ENCODE peak calls at places on chromosome 15, in nine cellular contexts. S, R, C, K, O, M, F, E and Z are unnamed samples.

GRCh38 chr15:26028086-26028740 is 165.1 kb upstream of the ATP10A start:
- DNase-seq in S (no peak), R (peak), C (no peak), K (no peak), O (no peak), M (no peak), F (no peak), E (no peak), Z (no peak)

GRCh38 chr15:56464893-56465520 is at the start of gene MNS1:
- DNase-seq in S (peak), R (peak), C (peak), K (peak), O (peak), M (peak), F (peak), E (peak), Z (peak)

GRCh38 chr15:75704263-75704615 is 8.4 kb downstream of the CSPG4 start:
- DNase-seq in S (no peak), R (no peak), C (no peak), K (no peak), O (no peak), M (no peak), F (peak), E (no peak), Z (no peak)

GRCh38 chr15:39948817-39949216 is 14.9 kb downstream of the EIF2AK4 start:
- DNase-seq in S (no peak), R (no peak), C (no peak), K (no peak), O (no peak), M (no peak), F (no peak), E (no peak), Z (no peak)

GRCh38 chr15:55909036-55909811 is 84.2 kb downstream of the NEDD4 start:
- DNase-seq in S (peak), R (peak), C (no peak), K (peak), O (no peak), M (no peak), F (no peak), E (no peak), Z (no peak)

GRCh38 chr15:40594429-40594836 is 384 bp downstream of the KNL1 start:
- DNase-seq in S (no peak), R (peak), C (peak), K (peak), O (peak), M (peak), F (peak), E (no peak), Z (no peak)

GRCh38 chr15:89110060-89110459 is 21.8 kb downstream of the ABHD2 start:
- DNase-seq in S (no peak), R (no peak), C (no peak), K (no peak), O (no peak), M (no peak), F (no peak), E (no peak), Z (no peak)

GRCh38 chr15:82543155-82543554 is 2.9 kb upstream of the RPS17 start:
- DNase-seq in S (peak), R (peak), C (no peak), K (no peak), O (no peak), M (no peak), F (no peak), E (no peak), Z (no peak)

GRCh38 chr15:85044251-85044853 is 62.7 kb downstream of the PDE8A start:
- DNase-seq in S (peak), R (peak), C (peak), K (peak), O (peak), M (peak), F (no peak), E (peak), Z (peak)

GRCh38 chr15:66126057-66126855 is 127.3 kb downstream of the MEGF11 start:
- DNase-seq in S (no peak), R (no peak), C (no peak), K (no peak), O (no peak), M (no peak), F (no peak), E (no peak), Z (no peak)

GRCh38 chr15:57384024-57384423 is 7.7 kb downstream of the CGNL1 start:
- DNase-seq in S (no peak), R (peak), C (no peak), K (no peak), O (peak), M (no peak), F (no peak), E (no peak), Z (no peak)

GRCh38 chr15:58108117-58108516 is 30.1 kb upstream of the AQP9 start:
- DNase-seq in S (no peak), R (no peak), C (no peak), K (no peak), O (no peak), M (no peak), F (no peak), E (no peak), Z (no peak)

GRCh38 chr15:48981941-48982340 is 18.2 kb upstream of the SHC4 start:
- DNase-seq in S (no peak), R (no peak), C (no peak), K (peak), O (no peak), M (no peak), F (no peak), E (no peak), Z (no peak)

GRCh38 chr15:80351211-80351610 is 53.0 kb upstream of the ARNT2 start:
- DNase-seq in S (no peak), R (no peak), C (no peak), K (no peak), O (no peak), M (no peak), F (no peak), E (no peak), Z (no peak)

GRCh38 chr15:45993072-45993471 is 358.2 kb downstream of the SQOR start:
- DNase-seq in S (no peak), R (no peak), C (no peak), K (no peak), O (no peak), M (no peak), F (no peak), E (no peak), Z (no peak)

GRCh38 chr15:45995800-45996199 is 361.0 kb downstream of the SQOR start:
- DNase-seq in S (no peak), R (no peak), C (no peak), K (no peak), O (no peak), M (no peak), F (no peak), E (no peak), Z (no peak)

GRCh38 chr15:45993508-45993907 is 358.7 kb downstream of the SQOR start:
- DNase-seq in S (no peak), R (no peak), C (no peak), K (no peak), O (no peak), M (no peak), F (no peak), E (no peak), Z (no peak)

GRCh38 chr15:45991863-45992262 is 357.0 kb downstream of the SQOR start:
- DNase-seq in S (no peak), R (no peak), C (no peak), K (no peak), O (no peak), M (no peak), F (no peak), E (no peak), Z (no peak)
- H3K4me3 ChIP-seq in S (no peak), R (no peak), C (no peak), K (no peak), O (no peak), M (no peak), F (no peak), E (no peak), Z (no peak)

DNA sequence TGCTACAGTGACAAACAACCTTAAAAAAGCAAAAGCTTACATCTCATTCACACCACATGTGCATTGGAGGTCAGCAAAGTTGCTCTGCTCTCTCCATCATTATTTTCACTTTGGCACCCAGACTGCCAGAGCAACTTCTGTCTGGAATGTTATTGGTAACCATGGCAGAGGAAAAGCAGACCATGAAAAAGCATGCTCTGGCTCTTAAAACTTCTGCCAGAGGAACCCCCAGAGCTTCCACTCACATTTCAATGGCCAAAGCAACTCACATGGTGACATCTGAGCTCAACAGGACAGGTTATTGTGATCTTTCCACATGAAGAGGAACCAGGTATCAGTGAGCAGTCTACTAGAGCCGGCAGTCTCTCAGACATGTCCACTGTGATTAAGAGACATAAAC is 21.9 kb upstream of the FRMD5 start:
- DNase-seq in S (no peak), R (no peak), C (no peak), K (no peak), O (no peak), M (no peak), F (no peak), E (no peak), Z (no peak)
- H3K4me3 ChIP-seq in S (no peak), R (no peak), C (no peak), K (no peak), O (no peak), M (no peak), F (no peak), E (no peak), Z (no peak)

GRCh38 chr15:74641151-74641550 is 25.5 kb downstream of the CLK3 start:
- DNase-seq in S (no peak), R (no peak), C (no peak), K (no peak), O (no peak), M (no peak), F (no peak), E (no peak), Z (no peak)

GRCh38 chr15:74642724-74643367 is 27.2 kb downstream of the CLK3 start:
- DNase-seq in S (no peak), R (peak), C (no peak), K (peak), O (no peak), M (peak), F (no peak), E (no peak), Z (no peak)

GRCh38 chr15:74648051-74648622 is 32.5 kb downstream of the CLK3 start:
- DNase-seq in S (no peak), R (no peak), C (no peak), K (no peak), O (no peak), M (no peak), F (no peak), E (no peak), Z (no peak)

GRCh38 chr15:74642328-74642723 is 26.7 kb downstream of the CLK3 start:
- DNase-seq in S (no peak), R (no peak), C (no peak), K (peak), O (no peak), M (no peak), F (no peak), E (no peak), Z (no peak)

DNA sequence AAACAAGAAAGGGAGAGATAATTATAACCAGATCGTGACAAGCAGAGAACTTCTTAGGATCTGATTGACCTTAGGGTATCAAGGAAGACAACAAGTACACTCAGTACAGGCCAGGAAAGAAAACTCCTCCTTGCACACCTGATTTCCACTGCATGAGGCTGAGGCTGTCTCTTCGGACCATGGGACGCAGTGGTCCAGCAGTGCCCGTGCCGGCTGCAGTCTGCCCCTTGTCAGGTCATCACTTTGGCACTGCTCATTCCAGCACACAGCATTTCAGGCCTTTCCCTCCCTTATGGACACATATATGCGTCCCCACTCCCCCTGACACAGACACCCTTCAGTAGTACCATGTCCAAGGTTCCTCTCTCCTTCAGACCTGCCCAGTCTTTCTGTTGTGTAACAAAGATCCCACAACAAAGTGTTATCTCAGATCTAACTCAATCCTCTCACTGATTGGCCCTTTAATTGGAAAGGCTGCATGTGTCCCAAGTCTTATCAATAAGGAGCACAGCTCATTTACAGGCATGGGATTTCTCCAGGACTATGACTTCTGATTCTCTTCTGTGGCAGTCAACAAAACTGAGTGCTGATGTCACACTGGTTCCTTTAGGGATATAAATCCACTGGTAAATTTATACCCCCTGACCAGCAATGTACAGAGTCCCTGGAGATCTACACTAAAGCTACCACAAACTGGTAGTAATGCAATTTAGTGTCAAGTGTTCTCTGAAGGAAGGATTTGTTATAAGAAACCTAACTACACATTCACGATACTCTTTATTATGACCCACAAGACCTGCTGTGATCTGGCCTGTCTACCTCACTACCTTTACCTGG is 27.9 kb downstream of the CLK3 start:
- DNase-seq in S (no peak), R (no peak), C (no peak), K (no peak), O (no peak), M (no peak), F (no peak), E (no peak), Z (no peak)
- H3K4me3 ChIP-seq in S (no peak), R (no peak), C (no peak), K (no peak), O (no peak), M (no peak), F (no peak), E (no peak), Z (no peak)

DNA sequence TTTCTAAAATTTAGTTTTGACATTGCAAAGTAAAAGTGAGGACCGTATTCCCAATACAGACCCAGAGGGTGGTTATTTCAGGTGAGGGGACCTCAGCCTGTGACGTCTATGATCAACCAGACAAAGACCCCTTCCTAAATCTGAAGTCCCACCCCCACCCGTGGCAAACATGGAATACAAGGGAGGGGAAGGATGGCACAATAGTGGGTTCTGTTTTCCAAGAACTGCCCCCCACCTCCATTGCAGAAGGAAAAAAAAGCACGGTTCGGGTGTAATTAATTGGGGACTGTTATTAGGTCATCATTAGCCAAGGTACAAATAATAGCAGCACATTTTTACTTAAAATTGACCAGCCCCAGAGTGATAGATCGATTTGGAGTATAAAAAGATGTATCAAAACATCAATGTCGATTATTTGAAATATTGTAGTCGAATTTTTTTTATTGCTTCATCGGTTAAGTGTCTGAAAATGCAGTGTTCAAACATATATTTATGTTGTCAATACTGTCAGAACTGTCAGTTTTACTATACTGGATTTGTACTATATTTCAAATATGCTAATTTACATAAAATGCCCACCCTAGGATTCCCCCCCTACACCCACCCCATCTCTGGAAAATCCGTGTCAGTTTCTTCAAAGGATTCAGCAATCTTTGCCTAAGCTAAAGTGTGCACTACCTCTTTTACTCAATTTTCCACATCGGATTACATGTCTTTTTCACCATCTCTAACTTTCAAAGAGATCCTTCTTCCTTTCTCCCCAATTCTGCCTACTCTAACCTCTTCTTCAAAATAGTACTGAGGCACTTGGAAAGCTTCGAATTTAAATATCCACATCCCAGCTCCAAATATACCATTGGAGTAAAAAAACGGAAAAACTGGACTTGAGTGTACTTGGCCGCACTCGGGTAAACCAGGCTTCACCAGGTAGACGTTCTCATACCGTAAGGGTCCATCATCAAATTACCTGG is 7.7 kb upstream of the MEIS2 start:
- DNase-seq in S (no peak), R (no peak), C (no peak), K (no peak), O (no peak), M (no peak), F (no peak), E (no peak), Z (no peak)
- H3K4me3 ChIP-seq in S (no peak), R (no peak), C (no peak), K (no peak), O (peak), M (no peak), F (no peak), E (no peak), Z (no peak)

DNA sequence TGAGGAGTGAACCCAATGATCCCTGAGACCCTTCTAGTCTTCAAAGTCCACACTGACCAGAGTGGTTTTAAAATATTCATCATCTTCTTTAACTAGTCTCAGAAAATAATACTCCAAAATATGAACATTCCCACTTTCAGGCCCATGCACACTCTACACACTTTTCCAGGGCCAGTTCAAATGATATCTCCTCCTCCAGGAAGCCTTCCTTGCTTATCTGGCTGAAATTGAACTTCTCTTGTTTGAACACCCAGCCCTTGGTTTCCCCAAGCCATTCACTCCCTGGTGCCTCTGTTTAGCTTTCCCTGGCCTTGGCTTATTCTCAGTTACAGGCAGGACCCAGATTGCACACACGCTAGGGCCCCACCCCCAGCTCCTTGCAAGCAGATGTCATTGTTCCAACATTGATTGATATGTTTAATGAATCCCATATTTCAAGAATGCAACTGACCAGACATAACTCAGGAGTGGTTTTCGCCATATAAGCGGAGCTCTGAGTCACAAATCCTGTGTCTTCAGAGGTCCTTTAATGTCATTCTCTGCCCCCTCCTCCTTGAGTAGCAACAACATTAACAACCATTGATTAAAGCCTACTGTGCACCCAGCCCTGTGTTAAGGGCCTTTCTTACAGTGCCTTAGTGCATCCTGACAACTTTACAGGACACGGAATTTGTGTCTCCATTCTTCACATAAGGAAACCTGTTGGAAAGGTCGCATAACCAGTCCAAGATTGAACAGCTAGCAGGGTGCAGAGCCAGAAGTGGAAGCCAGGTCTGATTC is 2.1 kb downstream of the ITGA11 start:
- DNase-seq in S (no peak), R (peak), C (no peak), K (no peak), O (peak), M (no peak), F (no peak), E (no peak), Z (no peak)
- H3K4me3 ChIP-seq in S (no peak), R (peak), C (peak), K (no peak), O (peak), M (no peak), F (no peak), E (no peak), Z (no peak)

DNA sequence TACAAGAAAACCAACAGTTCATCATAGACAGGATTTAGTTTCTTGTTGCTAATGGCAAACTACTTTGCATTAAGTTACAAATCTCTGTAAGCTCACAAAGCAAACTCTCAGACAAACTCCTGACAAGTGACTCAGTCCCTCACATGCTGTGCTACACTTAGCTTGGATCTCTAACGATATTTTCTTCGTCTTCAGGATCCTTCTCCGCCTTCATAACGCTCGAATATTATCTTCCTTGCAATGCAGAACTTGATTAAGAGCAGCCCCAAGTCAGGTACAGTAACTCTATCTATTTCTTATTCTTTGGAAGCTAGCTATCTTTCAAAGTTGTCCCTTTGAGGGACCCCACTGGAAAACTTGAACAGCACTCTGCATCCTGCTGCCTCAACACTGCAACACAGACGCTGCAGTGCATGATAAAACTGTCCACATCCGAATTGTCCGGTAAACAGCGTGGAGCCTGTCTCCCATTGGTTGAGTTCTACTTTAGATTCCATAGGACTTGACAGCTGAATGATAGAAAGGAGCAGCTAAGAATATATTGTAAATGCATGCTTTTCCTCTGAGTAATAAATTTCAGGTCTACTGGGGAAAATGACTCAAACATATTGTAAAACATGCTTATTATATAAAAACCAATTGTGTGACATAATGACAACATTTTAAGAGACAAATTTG is 61.3 kb downstream of the UACA start:
- DNase-seq in S (no peak), R (peak), C (no peak), K (peak), O (no peak), M (no peak), F (no peak), E (no peak), Z (peak)
- H3K4me3 ChIP-seq in S (no peak), R (peak), C (peak), K (no peak), O (peak), M (peak), F (peak), E (no peak), Z (peak)

GRCh38 chr15:31227235-31227634 is 99.4 kb upstream of the KLF13 start:
- DNase-seq in S (no peak), R (no peak), C (no peak), K (no peak), O (no peak), M (no peak), F (no peak), E (no peak), Z (no peak)

GRCh38 chr15:31228980-31229826 is 97.4 kb upstream of the KLF13 start:
- DNase-seq in S (no peak), R (peak), C (no peak), K (peak), O (no peak), M (peak), F (peak), E (no peak), Z (no peak)

GRCh38 chr15:31225356-31225955 is 101.2 kb upstream of the KLF13 start:
- DNase-seq in S (no peak), R (no peak), C (no peak), K (no peak), O (no peak), M (no peak), F (peak), E (no peak), Z (no peak)

GRCh38 chr15:31226011-31226410 is 100.6 kb upstream of the KLF13 start:
- DNase-seq in S (no peak), R (no peak), C (no peak), K (no peak), O (no peak), M (no peak), F (peak), E (no peak), Z (no peak)

GRCh38 chr15:31227954-31228542 is 98.6 kb upstream of the KLF13 start:
- DNase-seq in S (no peak), R (no peak), C (no peak), K (no peak), O (no peak), M (no peak), F (peak), E (no peak), Z (no peak)
- H3K4me3 ChIP-seq in S (no peak), R (no peak), C (no peak), K (no peak), O (no peak), M (no peak), F (no peak), E (no peak), Z (no peak)

GRCh38 chr15:101613130-101614000 is 38.8 kb downstream of the TM2D3 start:
- DNase-seq in S (no peak), R (peak), C (peak), K (peak), O (peak), M (peak), F (peak), E (no peak), Z (no peak)
- H3K4me3 ChIP-seq in S (no peak), R (no peak), C (no peak), K (no peak), O (no peak), M (no peak), F (no peak), E (no peak), Z (no peak)